ENCODE peak calls at places on chromosomes 3 and 15, in nine cellular contexts. F, G, C, J, Z, U, H, K and E are unnamed samples. For H3K4me1, the result is how much of the 10 kb centered on the place peaks cover.

GRCh38 chr3:16357191-16357590 is 92.2 kb downstream of the OXNAD1 start:
- DNase-seq in G (no peak), J (no peak), C (no peak), H (no peak), F (no peak), K (no peak), U (no peak), Z (no peak), E (peak)

GRCh38 chr3:24196526-24196925 is 251.4 kb downstream of the NR1D2 start:
- DNase-seq in G (no peak), U (no peak), C (no peak), H (no peak), K (no peak), Z (no peak), J (no peak), F (no peak), E (no peak)

GRCh38 chr15:85545757-85546156 is 165.4 kb downstream of the AKAP13 start:
- DNase-seq in K (no peak), Z (no peak), F (no peak), U (no peak), C (no peak), G (no peak), J (no peak), H (no peak), E (no peak)

GRCh38 chr3:25420885-25421284 is 7.2 kb upstream of the RARB start:
- DNase-seq in H (no peak), J (no peak), C (no peak), K (no peak), F (no peak), U (no peak), Z (no peak), G (no peak), E (no peak)

GRCh38 chr3:134563614-134564013 is 77.8 kb downstream of the CEP63 start:
- DNase-seq in Z (no peak), U (no peak), H (no peak), F (no peak), C (no peak), K (no peak), G (peak), J (no peak), E (no peak)

GRCh38 chr15:92098869-92099268 is 245.4 kb downstream of the SLCO3A1 start:
- DNase-seq in J (no peak), U (no peak), Z (no peak), F (no peak), C (no peak), G (peak), H (no peak), K (peak), E (peak)

GRCh38 chr15:43527802-43528541 is 10.6 kb downstream of the MAP1A start:
- DNase-seq in U (no peak), Z (peak), F (no peak), J (no peak), H (no peak), K (no peak), C (no peak), G (no peak), E (no peak)

GRCh38 chr3:8529197-8529637 is 27.6 kb downstream of the LMCD1 start:
- DNase-seq in H (peak), C (no peak), U (peak), Z (no peak), G (no peak), J (no peak), F (no peak), K (peak), E (no peak)

GRCh38 chr3:129015388-129016105 is 14.4 kb downstream of the EFCC1 start:
- DNase-seq in Z (no peak), H (no peak), U (no peak), F (peak), G (no peak), K (no peak), J (peak), C (peak), E (peak)

GRCh38 chr15:35646790-35647189 is 100.8 kb upstream of the DPH6 start:
- DNase-seq in G (no peak), H (no peak), F (no peak), J (no peak), Z (no peak), C (no peak), U (no peak), K (no peak), E (no peak)

DNA sequence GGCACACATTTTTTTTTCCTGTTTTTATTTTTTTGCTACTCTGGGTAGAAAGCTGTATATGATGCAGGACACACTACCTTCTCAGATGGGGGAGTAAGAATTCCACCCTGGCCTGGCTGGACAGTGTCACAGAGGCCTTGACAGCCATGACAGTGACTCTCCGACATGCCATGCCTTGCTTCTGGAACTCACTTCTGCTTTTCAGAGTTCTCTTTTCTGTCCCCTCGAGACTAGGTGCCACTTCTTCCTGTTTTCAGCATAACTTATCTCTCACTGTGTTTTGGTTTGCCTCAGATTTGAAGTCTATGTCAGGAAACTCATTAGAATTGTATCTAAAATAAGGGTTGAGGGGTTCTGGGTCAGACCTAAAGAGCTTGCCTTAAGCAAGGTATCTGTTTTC is 69.1 kb upstream of the SEC13 start:
- DNase-seq in K (peak), F (no peak), H (no peak), U (no peak), Z (no peak), C (peak), J (no peak), G (no peak), E (no peak)
- H3K4me1 ChIP-seq in K (under half), F (under half), H (under half), U (under half), Z (under half), C (under half), J (under half), G (under half), E (under half)

GRCh38 chr15:90547545-90547944 is 17.8 kb downstream of the CRTC3 start:
- DNase-seq in C (no peak), U (no peak), J (no peak), G (no peak), F (no peak), Z (no peak), H (no peak), K (no peak), E (no peak)

GRCh38 chr15:90553248-90553745 is 23.6 kb downstream of the CRTC3 start:
- DNase-seq in U (no peak), G (no peak), K (peak), F (no peak), H (no peak), Z (no peak), C (no peak), J (no peak), E (no peak)

GRCh38 chr15:90550919-90551318 is 21.2 kb downstream of the CRTC3 start:
- DNase-seq in G (no peak), C (no peak), F (no peak), K (no peak), U (no peak), H (no peak), Z (no peak), J (no peak), E (no peak)

GRCh38 chr15:90552929-90553211 is 23.1 kb downstream of the CRTC3 start:
- DNase-seq in Z (no peak), U (no peak), K (no peak), C (no peak), H (no peak), F (no peak), J (no peak), G (no peak), E (no peak)

GRCh38 chr15:90552162-90552928 is 22.6 kb downstream of the CRTC3 start:
- DNase-seq in U (no peak), F (no peak), C (no peak), J (peak), G (no peak), H (no peak), K (peak), Z (no peak), E (peak)
- H3K4me3 ChIP-seq in U (no peak), F (no peak), C (no peak), J (peak), G (no peak), H (no peak), K (no peak), Z (no peak), E (no peak)

GRCh38 chr3:123568875-123569274 is 16.0 kb downstream of the HACD2 start:
- DNase-seq in G (no peak), H (no peak), F (no peak), K (no peak), Z (no peak), J (no peak), C (no peak), U (no peak), E (no peak)

GRCh38 chr3:123568034-123568433 is 16.8 kb downstream of the HACD2 start:
- DNase-seq in U (no peak), K (no peak), C (no peak), Z (no peak), H (no peak), J (no peak), F (no peak), G (no peak), E (no peak)

GRCh38 chr3:123576119-123576518 is 8.7 kb downstream of the HACD2 start:
- DNase-seq in H (no peak), F (no peak), Z (no peak), G (no peak), C (no peak), U (no peak), K (no peak), J (no peak), E (peak)

GRCh38 chr3:123571973-123572365 is 12.9 kb downstream of the HACD2 start:
- DNase-seq in C (no peak), J (no peak), G (no peak), K (no peak), H (no peak), Z (no peak), U (no peak), F (no peak), E (no peak)

DNA sequence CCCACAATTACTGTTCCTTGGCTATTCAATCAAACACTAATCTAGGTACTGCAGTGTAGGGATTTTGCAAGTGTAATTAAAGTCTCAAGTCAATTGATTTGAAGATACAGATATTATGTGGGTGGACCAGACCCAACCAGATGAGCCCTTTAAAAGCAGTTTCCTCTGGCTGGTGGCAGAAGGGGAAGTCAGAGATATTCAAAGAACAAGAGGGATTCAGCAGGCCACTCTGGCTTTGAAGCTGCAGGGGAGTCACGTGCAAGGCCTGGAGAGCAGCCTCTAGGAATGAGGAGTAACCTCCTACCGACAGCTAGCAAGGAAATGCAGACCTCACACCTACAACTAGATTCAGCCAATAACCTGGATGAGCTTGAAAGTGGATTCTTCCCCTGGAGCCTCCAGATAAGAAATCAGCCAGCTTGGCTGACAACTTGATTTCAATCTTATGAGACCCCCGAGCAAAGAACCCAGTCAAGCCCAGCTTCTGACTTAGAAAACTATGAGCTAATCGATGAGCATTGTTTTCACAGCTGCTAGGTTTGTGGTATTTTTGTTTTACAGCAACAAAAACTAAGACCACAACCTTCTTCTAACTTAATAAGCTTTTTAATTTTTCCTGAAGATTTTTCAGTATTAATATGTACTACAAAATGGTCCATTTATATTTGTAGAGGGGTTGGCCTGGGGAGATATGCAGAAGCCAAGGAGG is 13.4 kb downstream of the HACD2 start:
- DNase-seq in Z (no peak), J (no peak), F (no peak), G (no peak), H (peak), K (no peak), C (no peak), U (no peak), E (no peak)
- H3K27ac ChIP-seq in Z (no peak), J (no peak), F (no peak), G (no peak), H (no peak), K (no peak), C (no peak), U (no peak), E (no peak)

GRCh38 chr3:192855434-192855833 is 62.2 kb downstream of the MB21D2 start:
- DNase-seq in C (no peak), F (no peak), Z (no peak), H (no peak), U (no peak), G (no peak), J (no peak), K (no peak), E (no peak)

GRCh38 chr3:192848371-192849233 is 69.1 kb downstream of the MB21D2 start:
- DNase-seq in H (no peak), U (no peak), K (no peak), C (no peak), J (no peak), G (no peak), Z (no peak), F (no peak), E (no peak)

GRCh38 chr3:192851821-192852352 is 65.8 kb downstream of the MB21D2 start:
- DNase-seq in H (peak), U (no peak), J (peak), F (no peak), C (peak), K (peak), Z (peak), G (peak), E (peak)

GRCh38 chr3:192847918-192848317 is 69.7 kb downstream of the MB21D2 start:
- DNase-seq in C (no peak), G (no peak), H (no peak), F (no peak), Z (no peak), J (no peak), K (no peak), U (no peak), E (peak)

GRCh38 chr3:192850501-192850981 is 67.1 kb downstream of the MB21D2 start:
- DNase-seq in H (no peak), K (no peak), C (no peak), Z (no peak), U (no peak), F (peak), G (peak), J (no peak), E (no peak)
- H3K4me1 ChIP-seq in H (under half), K (under half), C (under half), Z (under half), U (under half), F (under half), G (under half), J (under half), E (under half)

DNA sequence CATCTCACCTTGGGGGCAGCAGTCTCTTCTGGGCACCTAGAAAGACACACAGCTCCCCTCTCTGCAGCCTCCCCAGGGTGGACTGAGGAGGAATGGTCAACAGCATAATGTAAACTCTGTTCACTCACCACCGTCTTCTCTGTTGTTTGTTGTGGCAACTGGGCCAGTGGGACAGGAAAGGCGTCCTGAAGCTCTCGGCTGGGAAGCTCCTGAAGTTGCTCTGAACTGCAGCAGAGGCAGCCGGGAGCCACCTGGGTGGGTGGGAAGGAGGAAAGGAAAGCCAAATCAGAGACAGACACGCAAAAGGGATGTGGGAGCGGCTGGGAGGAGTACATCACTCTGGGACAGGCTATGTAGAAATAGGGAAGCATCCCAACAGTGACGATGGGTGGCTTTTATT is 52.7 kb downstream of the MYLK start:
- DNase-seq in K (no peak), G (no peak), F (no peak), H (no peak), C (no peak), U (no peak), J (no peak), Z (no peak), E (no peak)
- H3K4me3 ChIP-seq in K (no peak), G (no peak), F (no peak), H (no peak), C (no peak), U (no peak), J (no peak), Z (no peak), E (no peak)

GRCh38 chr3:184177331-184177731 is 2.7 kb downstream of the AP2M1 start:
- DNase-seq in J (no peak), K (no peak), H (peak), C (no peak), F (no peak), U (no peak), Z (no peak), G (no peak), E (peak)

GRCh38 chr3:184178522-184179138 is 4.0 kb downstream of the AP2M1 start:
- DNase-seq in J (no peak), Z (peak), H (no peak), F (no peak), U (no peak), G (no peak), C (no peak), K (no peak), E (no peak)

GRCh38 chr3:184176377-184177330 is 2.0 kb downstream of the AP2M1 start:
- DNase-seq in G (peak), Z (peak), U (peak), H (peak), F (peak), K (peak), C (no peak), J (peak), E (peak)

GRCh38 chr3:184175981-184176376 is 1.3 kb downstream of the AP2M1 start:
- DNase-seq in G (no peak), U (no peak), K (no peak), F (no peak), Z (no peak), J (no peak), H (no peak), C (no peak), E (no peak)

DNA sequence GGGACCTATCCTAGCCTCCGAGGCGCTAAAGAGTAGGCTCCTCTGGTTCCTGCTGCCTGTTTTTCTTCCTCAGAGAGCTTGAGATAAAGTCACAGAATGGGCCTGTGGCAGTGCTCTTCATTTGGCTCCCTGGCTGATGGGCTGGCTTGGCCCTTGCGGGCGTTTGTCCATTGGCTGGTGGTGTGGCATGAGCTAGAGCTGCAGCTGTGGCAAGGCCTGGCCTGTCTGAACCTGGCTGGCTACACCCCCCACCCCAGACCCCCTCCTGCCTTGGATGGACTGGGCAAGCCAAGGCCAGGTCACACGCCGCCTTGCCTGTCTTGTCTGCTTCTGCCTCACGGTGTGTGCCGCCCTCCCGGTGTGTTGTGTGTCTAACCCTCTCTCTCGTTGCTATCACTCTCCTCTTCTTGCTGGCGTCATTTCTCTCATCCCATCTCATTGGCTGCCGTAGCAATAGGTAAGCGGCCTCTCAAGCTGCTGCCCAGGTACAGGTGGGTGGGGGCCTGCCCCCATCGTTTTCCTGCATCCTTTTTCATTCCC is 3.2 kb downstream of the AP2M1 start:
- DNase-seq in K (no peak), U (no peak), F (no peak), J (no peak), H (no peak), G (no peak), C (no peak), Z (no peak), E (no peak)
- H3K27ac ChIP-seq in K (no peak), U (peak), F (peak), J (peak), H (no peak), G (no peak), C (no peak), Z (no peak), E (peak)